ENCODE peak calls at places on chromosomes 12 and 14, in five cellular contexts. E, Y, F, D and O are unnamed samples.

GRCh38 chr14:93084866-93085857 is 30.6 kb downstream of the ITPK1 start:
- DNase-seq in E (no peak), Y (no peak), F (no peak), D (no peak), O (no peak)

GRCh38 chr12:109983432-109984142 is 12.6 kb downstream of the GIT2 start:
- DNase-seq in E (no peak), Y (no peak), F (no peak), D (no peak), O (no peak)

GRCh38 chr14:75257241-75257640 is 21.4 kb upstream of the FOS start:
- DNase-seq in E (no peak), Y (peak), F (no peak), D (no peak), O (no peak)

GRCh38 chr12:57765003-57765697 is 1.7 kb downstream of the CYP27B1 start:
- DNase-seq in E (no peak), Y (peak), F (no peak), D (peak), O (no peak)

GRCh38 chr12:117522559-117522958 is 161.1 kb upstream of the NOS1 start:
- DNase-seq in E (no peak), Y (no peak), F (no peak), D (no peak), O (no peak)

GRCh38 chr12:93786669-93787397 is 109.7 kb downstream of the CRADD start:
- DNase-seq in E (no peak), Y (no peak), F (peak), D (peak), O (no peak)

GRCh38 chr14:100192250-100192671 is 32.8 kb upstream of the DEGS2 start:
- DNase-seq in E (no peak), Y (no peak), F (no peak), D (no peak), O (no peak)

GRCh38 chr12:116384629-116385485 is 107.4 kb upstream of the MED13L start:
- DNase-seq in E (no peak), Y (peak), F (peak), D (peak), O (no peak)

GRCh38 chr14:90830931-90831701 is 14.9 kb upstream of the TTC7B start:
- DNase-seq in E (no peak), Y (no peak), F (no peak), D (no peak), O (no peak)

GRCh38 chr14:74804219-74804825 is 41.2 kb downstream of the YLPM1 start:
- DNase-seq in E (peak), Y (peak), F (peak), D (peak), O (peak)

GRCh38 chr14:86462193-86462592 is 932.2 kb downstream of the FLRT2 start:
- DNase-seq in E (no peak), Y (peak), F (peak), D (peak), O (no peak)

GRCh38 chr12:27003421-27004311 is 10.5 kb downstream of the TM7SF3 start:
- DNase-seq in E (no peak), Y (no peak), F (no peak), D (no peak), O (no peak)

GRCh38 chr12:111753144-111753881 is 13.4 kb upstream of the ALDH2 start:
- DNase-seq in E (no peak), Y (peak), F (peak), D (peak), O (peak)

GRCh38 chr12:21774358-21775129 is at the start of gene KCNJ8:
- DNase-seq in E (no peak), Y (no peak), F (peak), D (peak), O (no peak)

GRCh38 chr14:37172024-37172869 is at the start of gene SLC25A21:
- DNase-seq in E (peak), Y (peak), F (peak), D (peak), O (peak)

GRCh38 chr12:5716221-5716620 is 228.8 kb downstream of the ANO2 start:
- DNase-seq in E (no peak), Y (no peak), F (no peak), D (no peak), O (peak)

GRCh38 chr14:81529391-81529790 is 4.3 kb downstream of the SEL1L start:
- DNase-seq in E (peak), Y (no peak), F (peak), D (peak), O (peak)

GRCh38 chr14:99349721-99350495 is 77.9 kb upstream of the BCL11B start:
- DNase-seq in E (no peak), Y (no peak), F (no peak), D (no peak), O (no peak)

GRCh38 chr14:94144765-94145164 is 15.4 kb upstream of the IFI27L2 start:
- DNase-seq in E (no peak), Y (no peak), F (no peak), D (peak), O (no peak)

GRCh38 chr12:91978143-91978542 is 167.5 kb downstream of the BTG1 start:
- DNase-seq in E (no peak), Y (no peak), F (no peak), D (peak), O (no peak)

GRCh38 chr12:126093911-126094310 is 1028.7 kb downstream of the AACS start:
- DNase-seq in E (no peak), Y (no peak), F (peak), D (peak), O (no peak)

GRCh38 chr12:896031-896430 is 53.5 kb downstream of the RAD52 start:
- DNase-seq in E (no peak), Y (no peak), F (no peak), D (no peak), O (no peak)

GRCh38 chr14:63672417-63673180 is 30.9 kb upstream of the WDR89 start:
- DNase-seq in E (peak), Y (peak), F (no peak), D (no peak), O (no peak)

GRCh38 chr12:42163913-42164312 is 19.2 kb upstream of the GXYLT1 start:
- DNase-seq in E (no peak), Y (no peak), F (no peak), D (no peak), O (no peak)

GRCh38 chr12:104272938-104273337 is 30.6 kb upstream of the EID3 start:
- DNase-seq in E (no peak), Y (no peak), F (no peak), D (no peak), O (no peak)

GRCh38 chr12:9794484-9795063 is 32.7 kb upstream of the KLRF1 start:
- DNase-seq in E (no peak), Y (no peak), F (no peak), D (no peak), O (no peak)
- H3K4me3 ChIP-seq in E (no peak), Y (no peak), F (no peak), D (no peak), O (no peak)

GRCh38 chr14:49820176-49820575 is 32.4 kb downstream of the NEMF start:
- DNase-seq in E (no peak), Y (no peak), F (no peak), D (no peak), O (no peak)

GRCh38 chr14:49816844-49817243 is 35.7 kb downstream of the NEMF start:
- DNase-seq in E (no peak), Y (no peak), F (no peak), D (no peak), O (no peak)
- TF ChIP-seq CTCF in E (no peak), Y (no peak), F (no peak), D (no peak), O (no peak)

DNA sequence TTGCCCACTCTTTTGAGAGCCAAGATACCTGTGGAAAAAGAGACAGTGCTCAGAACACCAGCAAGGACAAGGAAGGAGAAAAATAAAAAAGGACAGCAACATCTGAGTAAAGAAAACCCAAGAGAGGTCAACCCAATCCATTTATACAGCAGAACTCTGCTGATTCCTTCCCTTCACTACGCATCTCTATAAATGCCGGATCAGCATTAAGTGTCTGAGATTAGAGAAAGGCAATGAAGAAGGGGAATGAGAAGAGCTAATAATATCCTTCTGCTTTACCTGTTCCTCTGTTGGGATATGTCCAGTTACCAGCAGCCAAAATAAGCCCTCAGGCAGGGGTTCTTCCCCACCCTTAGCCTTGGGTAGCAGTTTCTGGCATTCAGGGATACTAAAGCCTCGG is 15.8 kb downstream of the COQ10A start:
- DNase-seq in E (no peak), Y (no peak), F (no peak), D (no peak), O (no peak)
- H3K4me3 ChIP-seq in E (no peak), Y (no peak), F (no peak), D (no peak), O (no peak)

DNA sequence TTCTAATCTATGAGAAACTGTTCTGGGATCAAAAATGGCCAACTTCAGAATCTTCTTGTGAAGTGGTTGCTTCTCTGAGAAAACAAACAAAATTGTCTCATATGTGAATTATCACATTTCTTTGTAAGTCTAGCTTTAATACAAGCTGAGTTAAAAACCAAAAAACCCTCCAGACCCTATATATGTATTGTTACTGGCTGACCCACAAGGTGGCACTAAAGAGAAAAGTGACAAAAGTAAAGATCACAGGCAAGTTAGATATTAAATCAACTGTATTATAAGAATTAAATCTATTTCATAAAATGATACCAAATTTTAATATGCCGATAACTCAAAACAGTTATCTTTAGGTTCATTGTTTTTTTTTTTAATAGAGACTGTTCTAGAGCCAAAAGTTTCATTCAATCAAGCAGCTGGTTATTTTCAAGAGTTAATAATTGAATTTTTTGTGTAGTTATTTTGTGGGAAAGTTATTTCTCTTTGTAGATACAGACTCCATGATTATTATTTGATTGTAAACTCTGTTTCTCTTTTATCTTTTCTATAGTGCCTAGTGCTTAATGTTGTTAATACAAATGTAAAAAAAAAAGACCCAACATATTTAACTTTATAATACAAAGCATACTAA is 7.5 kb upstream of the TRHDE start:
- DNase-seq in E (no peak), Y (no peak), F (peak), D (peak), O (no peak)
- TF ChIP-seq CTCF in E (peak), Y (peak), F (peak), D (peak), O (peak)

GRCh38 chr12:113463746-113464743 is 7.6 kb downstream of the LHX5 start:
- DNase-seq in E (no peak), Y (no peak), F (no peak), D (no peak), O (no peak)
- H3K4me3 ChIP-seq in E (no peak), Y (no peak), F (no peak), D (no peak), O (no peak)

DNA sequence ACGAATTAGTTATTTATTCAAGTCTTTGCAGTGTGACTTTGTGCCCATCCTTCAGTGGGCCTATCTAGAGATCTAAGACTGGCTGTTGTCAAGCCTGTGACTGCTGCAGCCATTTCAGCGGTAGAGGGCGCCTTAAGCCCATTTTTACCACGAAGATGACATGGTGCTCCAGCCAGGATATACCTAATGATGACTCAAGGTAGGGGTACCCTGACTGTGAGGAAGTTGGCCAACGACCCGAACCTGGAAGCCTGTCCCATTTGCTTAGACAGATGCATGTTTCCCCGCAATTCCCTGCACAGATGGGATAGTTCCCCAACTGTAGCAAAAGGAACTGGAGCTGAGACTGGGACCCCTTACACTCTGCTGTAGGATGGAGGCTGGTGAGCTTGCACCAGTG is 41.3 kb downstream of the RAB3IP start:
- DNase-seq in E (no peak), Y (peak), F (peak), D (peak), O (no peak)
- TF ChIP-seq CTCF in E (peak), Y (peak), F (peak), D (peak), O (peak)